ENCODE peak calls at places on chromosomes 1 and 21, in four cellular contexts. M is WTC11, L is SK-N-SH, C is GM12878. D is an unnamed sample.

GRCh38 chr1:177741476-177741875 is 228.4 kb downstream of the SEC16B start:
- DNase-seq in M (no peak), L (no peak), C (no peak), D (no peak)

GRCh38 chr1:211327341-211327921 is 798 bp downstream of the TRAF5 start:
- DNase-seq in M (peak; percentile 36), L (peak; percentile 60), C (no peak), D (no peak)

GRCh38 chr1:14259191-14259757 is 339.2 kb upstream of the KAZN start:
- DNase-seq in M (no peak), L (no peak), C (no peak), D (no peak)

GRCh38 chr1:151858886-151859665 is 5.6 kb upstream of the THEM5 start:
- DNase-seq in M (no peak), L (no peak), C (no peak), D (no peak)

GRCh38 chr1:193085263-193085662 is 20.0 kb downstream of the GLRX2 start:
- DNase-seq in M (no peak), L (no peak), C (no peak), D (no peak)

GRCh38 chr1:152188673-152189591 is 29.9 kb upstream of the RPTN start:
- DNase-seq in M (peak; percentile 63), L (peak; percentile 38), C (no peak), D (peak; percentile 62)

GRCh38 chr1:3017440-3018050 is 3.7 kb upstream of the ACTRT2 start:
- DNase-seq in M (no peak), L (no peak), C (no peak), D (peak; percentile 7)

GRCh38 chr1:155967410-155968400 is 10.6 kb downstream of the ARHGEF2 start:
- DNase-seq in M (no peak), L (peak; percentile 17), C (no peak), D (no peak)

GRCh38 chr1:7656821-7657220 is 114.3 kb upstream of the VAMP3 start:
- DNase-seq in M (no peak), L (no peak), C (no peak), D (no peak)

DNA sequence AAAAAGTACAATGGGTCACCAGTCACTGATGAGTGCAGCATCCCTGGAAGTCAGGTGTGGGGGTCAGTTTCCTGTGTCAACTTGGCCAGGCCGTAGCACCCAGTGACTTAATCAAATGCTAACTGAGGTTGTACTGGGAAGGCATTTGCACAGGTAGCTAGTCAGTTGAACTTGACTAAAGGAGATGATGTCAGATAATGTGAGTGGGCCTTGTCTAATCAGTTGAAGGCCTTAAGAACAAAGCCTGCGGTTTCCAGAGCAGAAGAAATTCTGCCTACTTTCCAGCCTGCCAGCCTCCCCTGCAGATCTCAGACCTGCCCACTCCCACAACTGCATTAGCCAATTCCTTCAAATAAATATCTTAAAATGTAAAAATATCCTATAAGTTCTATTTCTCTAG is 57.1 kb downstream of the ERG start:
- DNase-seq in M (no peak), L (no peak), C (no peak), D (no peak)
- TF ChIP-seq USF1 in M (no peak), L (no peak), C (no peak), D (no peak)

GRCh38 chr1:47469910-47470309 is 32.1 kb downstream of the FOXD2 start:
- DNase-seq in M (no peak), L (no peak), C (no peak), D (peak; percentile 71)

GRCh38 chr1:47468759-47469404 is 31.0 kb downstream of the FOXD2 start:
- DNase-seq in M (no peak), L (no peak), C (no peak), D (no peak)

GRCh38 chr1:47469405-47469759 is 31.5 kb downstream of the FOXD2 start:
- DNase-seq in M (no peak), L (no peak), C (no peak), D (no peak)

GRCh38 chr1:47474278-47475193 is 36.7 kb downstream of the FOXD2 start:
- DNase-seq in M (no peak), L (peak; percentile 48), C (no peak), D (no peak)

DNA sequence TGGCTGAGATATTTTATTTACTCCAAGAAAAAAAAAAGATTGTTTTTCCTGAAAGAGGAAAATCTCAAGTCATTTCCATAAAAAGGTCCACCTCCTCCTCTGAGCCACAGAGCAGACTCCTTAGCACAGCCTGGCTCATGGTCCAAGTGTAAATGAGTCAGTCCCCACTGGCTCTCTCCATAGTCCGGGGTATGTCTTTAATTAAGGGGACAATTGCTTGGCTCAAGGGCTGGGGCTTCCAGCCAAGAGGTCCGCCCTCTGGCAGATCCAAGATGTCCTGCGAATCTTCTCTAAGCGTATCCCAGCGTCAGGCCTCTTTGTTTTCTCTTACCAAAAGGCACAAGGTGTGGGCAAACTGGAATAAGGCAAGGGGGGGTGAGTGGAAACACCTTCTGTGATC is 33.3 kb downstream of the FOXD2 start:
- DNase-seq in M (no peak), L (no peak), C (no peak), D (no peak)
- TF ChIP-seq USF1 in M (no peak), L (no peak), C (no peak), D (no peak)

GRCh38 chr1:16138772-16139221 is 17.1 kb downstream of the EPHA2 start:
- DNase-seq in M (no peak), L (no peak), C (no peak), D (no peak)
- TF ChIP-seq USF1 in M (no peak), L (no peak), C (no peak), D (no peak)

GRCh38 chr1:232276651-232277050 is 353.3 kb downstream of the SIPA1L2 start:
- DNase-seq in M (no peak), L (no peak), C (no peak), D (no peak)
- TF ChIP-seq USF1 in M (no peak), L (no peak), C (no peak), D (no peak)

GRCh38 chr1:18950415-18951026 is 6.0 kb downstream of the IFFO2 start:
- DNase-seq in M (no peak), L (no peak), C (no peak), D (no peak)
- TF ChIP-seq USF1 in M (no peak), L (no peak), C (no peak), D (no peak)

D was measured in K562.